ENCODE peak calls at places on chromosomes 12 and 14, in six cellular contexts. M is stomach, X is ovary, W is tibial nerve, K is H1, Z is sigmoid colon. E is an unnamed sample.

GRCh38 chr14:52553002-52553670 is 500 bp downstream of the GPR137C start:
- DNase-seq in W (no peak), M (peak), K (peak), X (peak), Z (peak), E (peak)

GRCh38 chr12:53701518-53702264 is 25.6 kb downstream of the CALCOCO1 start:
- DNase-seq in X (peak), M (peak), W (peak), K (peak), Z (peak), E (peak)

GRCh38 chr14:101823511-101824120 is 62.1 kb downstream of the PPP2R5C start:
- DNase-seq in Z (peak), X (peak), M (peak), K (no peak), W (no peak), E (peak)

GRCh38 chr12:8011331-8011730 is 21.2 kb upstream of the FOXJ2 start:
- DNase-seq in K (no peak), M (no peak), Z (no peak), W (no peak), X (no peak), E (no peak)

GRCh38 chr12:11881835-11882234 is 188.9 kb upstream of the BCL2L14 start:
- DNase-seq in X (no peak), Z (no peak), W (no peak), M (no peak), K (no peak), E (peak)

GRCh38 chr14:94036328-94037167 is 10.4 kb downstream of the OTUB2 start:
- DNase-seq in Z (no peak), M (peak), W (peak), X (peak), K (peak), E (peak)

GRCh38 chr12:64611430-64612286 is 1.4 kb downstream of the RASSF3 start:
- DNase-seq in M (peak), Z (peak), K (no peak), W (peak), X (peak), E (peak)

GRCh38 chr14:80946797-80947196 is 5.3 kb upstream of the CEP128 start:
- DNase-seq in M (no peak), K (no peak), W (no peak), X (no peak), Z (no peak), E (no peak)

GRCh38 chr14:78164226-78164853 is 5.8 kb upstream of the NRXN3 start:
- DNase-seq in Z (no peak), K (peak), M (peak), W (no peak), X (no peak), E (peak)

GRCh38 chr14:104885973-104886689 is 21.1 kb downstream of the CEP170B start:
- DNase-seq in W (no peak), K (peak), X (peak), M (no peak), Z (no peak), E (peak)

GRCh38 chr14:30223385-30223785 is 295.7 kb upstream of the PRKD1 start:
- DNase-seq in K (no peak), W (peak), X (peak), Z (peak), M (peak), E (peak)

GRCh38 chr12:45268672-45269406 is 52.9 kb downstream of the ANO6 start:
- DNase-seq in K (no peak), X (peak), W (peak), Z (peak), M (peak), E (peak)

GRCh38 chr14:65177551-65177950 is 75.2 kb upstream of the MAX start:
- DNase-seq in Z (no peak), X (no peak), M (no peak), W (no peak), K (no peak), E (no peak)
- TF ChIP-seq EP300 in Z (no peak), X (no peak), M (no peak), W (no peak), K (no peak), E (no peak)

GRCh38 chr12:110846615-110847566 is at the start of gene CCDC63:
- DNase-seq in X (peak), Z (peak), M (peak), K (peak), W (peak), E (peak)
- TF ChIP-seq CTCF in X (no peak), Z (no peak), M (peak), K (peak), W (no peak), E (peak)

GRCh38 chr14:64260418-64260817 is 33.8 kb downstream of the ESR2 start:
- DNase-seq in M (no peak), Z (no peak), X (no peak), W (no peak), K (no peak), E (no peak)

GRCh38 chr14:64266206-64266605 is 28.0 kb downstream of the ESR2 start:
- DNase-seq in Z (no peak), M (no peak), X (no peak), K (no peak), W (no peak), E (no peak)

GRCh38 chr14:64265222-64265621 is 28.9 kb downstream of the ESR2 start:
- DNase-seq in K (no peak), M (no peak), Z (no peak), X (no peak), W (no peak), E (no peak)
- TF ChIP-seq EP300 in K (no peak), M (no peak), Z (no peak), X (no peak), W (no peak), E (no peak)

DNA sequence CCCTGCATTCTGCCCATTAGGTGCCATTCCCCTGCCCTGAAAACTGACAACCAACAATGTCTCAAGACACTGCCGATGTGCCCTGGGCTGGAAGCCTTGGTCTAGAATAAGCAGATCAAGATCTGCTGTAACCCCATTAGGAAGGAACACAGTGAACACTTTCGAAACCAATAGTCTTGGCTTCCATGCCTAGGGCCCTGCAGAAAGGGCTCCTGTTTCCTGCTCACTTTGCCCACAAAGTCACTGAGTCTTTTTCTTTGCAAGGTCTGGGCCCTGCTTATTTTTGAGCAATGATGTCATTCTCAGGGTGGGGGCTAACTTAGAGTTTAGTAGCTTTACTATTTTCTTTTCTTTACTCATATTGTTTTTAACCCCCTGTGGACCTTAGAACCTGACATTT is 704.2 kb upstream of the TMEM132C start:
- DNase-seq in M (no peak), Z (no peak), X (no peak), K (no peak), W (no peak), E (no peak)
- TF ChIP-seq CTCF in M (no peak), Z (no peak), X (no peak), K (no peak), W (no peak), E (no peak)

GRCh38 chr12:77968021-77968420 is 137.3 kb downstream of the NAV3 start:
- DNase-seq in W (no peak), Z (no peak), M (no peak), K (no peak), X (no peak), E (no peak)
- TF ChIP-seq EP300 in W (no peak), Z (no peak), M (no peak), K (no peak), X (no peak), E (no peak)

GRCh38 chr12:79121486-79121885 is 256.9 kb downstream of the SYT1 start:
- DNase-seq in M (no peak), W (no peak), K (no peak), X (no peak), Z (no peak), E (no peak)
- TF ChIP-seq CTCF in M (no peak), W (no peak), K (peak), X (no peak), Z (no peak), E (no peak)

GRCh38 chr12:69348162-69348938 is at the start of gene LYZ:
- DNase-seq in Z (no peak), X (no peak), K (no peak), M (peak), W (peak), E (peak)
- TF ChIP-seq EP300 in Z (no peak), X (no peak), K (no peak), M (no peak), W (peak), E (no peak)

GRCh38 chr14:55191101-55191880 is at the start of gene DLGAP5:
- DNase-seq in M (peak), W (peak), Z (peak), K (peak), X (peak), E (peak)

GRCh38 chr14:55191881-55192616 is 664 bp upstream of the DLGAP5 start:
- DNase-seq in X (no peak), Z (no peak), W (no peak), K (no peak), M (no peak), E (no peak)

GRCh38 chr14:55188686-55189295 is 2.6 kb downstream of the DLGAP5 start:
- DNase-seq in X (no peak), K (no peak), M (no peak), W (no peak), Z (no peak), E (no peak)
- TF ChIP-seq CTCF in X (no peak), K (no peak), M (no peak), W (no peak), Z (no peak), E (no peak)

DNA sequence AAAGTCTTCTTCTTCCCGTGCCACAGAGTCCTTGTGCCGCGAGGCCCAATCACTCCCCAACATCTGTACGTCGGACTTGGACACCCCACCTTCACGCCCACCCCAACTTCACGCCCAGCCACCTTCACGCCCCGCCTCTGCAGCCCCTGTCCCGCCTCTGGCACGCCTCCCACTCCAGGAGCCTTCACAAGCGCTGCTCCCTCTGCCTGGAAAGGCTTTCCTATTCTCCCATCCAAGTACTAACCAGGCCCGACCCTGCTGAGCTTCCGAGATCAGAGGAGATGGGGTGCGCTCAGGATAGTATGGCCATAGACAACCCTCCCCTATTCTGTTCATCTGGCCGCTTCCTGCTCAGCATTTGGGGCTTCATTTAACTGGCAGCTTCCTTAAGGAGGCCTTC is 17.3 kb upstream of the EIF5 start:
- DNase-seq in K (peak), M (no peak), W (no peak), Z (no peak), X (no peak), E (no peak)
- TF ChIP-seq EP300 in K (no peak), M (no peak), W (no peak), Z (no peak), X (no peak), E (no peak)

E was measured in transverse colon.